ENCODE peak calls at places on chromosomes 3 and 15, in nine cellular contexts. One of them, this sample, is unnamed.

GRCh38 chr3:39502838-39503145 is 35.3 kb downstream of the MOBP start:
- DNase-seq in AG04450: no peak
- DNase-seq in hepatocyte: no peak
- DNase-seq in K562: no peak
- DNase-seq in GM06990: no peak
- DNase-seq in H7: no peak
- DNase-seq in BJ: no peak
- DNase-seq in bronchial epithelial cell: peak; percentile 13
- DNase-seq in heart left ventricle: no peak
- DNase-seq in this sample: no peak

GRCh38 chr3:30752961-30753360 is 141.5 kb downstream of the GADL1 start:
- DNase-seq in AG04450: peak; percentile 36
- DNase-seq in BJ: no peak
- DNase-seq in hepatocyte: peak; percentile 53
- DNase-seq in GM06990: no peak
- DNase-seq in K562: no peak
- DNase-seq in H7: no peak
- DNase-seq in heart left ventricle: no peak
- DNase-seq in bronchial epithelial cell: peak; percentile 87
- DNase-seq in this sample: peak; percentile 86

GRCh38 chr3:127786358-127787070 is 35.8 kb downstream of the MGLL start:
- DNase-seq in heart left ventricle: peak; percentile 93
- DNase-seq in K562: no peak
- DNase-seq in AG04450: peak; percentile 43
- DNase-seq in H7: no peak
- DNase-seq in BJ: peak; percentile 55
- DNase-seq in hepatocyte: peak; percentile 76
- DNase-seq in bronchial epithelial cell: no peak
- DNase-seq in GM06990: no peak
- DNase-seq in this sample: peak; percentile 45

GRCh38 chr15:99454941-99455795 is 110.6 kb upstream of the MEF2A start:
- DNase-seq in AG04450: peak; percentile 92
- DNase-seq in bronchial epithelial cell: peak; percentile 94
- DNase-seq in heart left ventricle: peak; percentile 97
- DNase-seq in K562: peak; percentile 57
- DNase-seq in H7: peak; percentile 42
- DNase-seq in BJ: peak; percentile 77
- DNase-seq in GM06990: no peak
- DNase-seq in hepatocyte: peak; percentile 91
- DNase-seq in this sample: peak; percentile 95

GRCh38 chr15:31235298-31236183 is 91.1 kb upstream of the KLF13 start:
- DNase-seq in BJ: no peak
- DNase-seq in bronchial epithelial cell: no peak
- DNase-seq in AG04450: no peak
- DNase-seq in heart left ventricle: peak; percentile 88
- DNase-seq in H7: no peak
- DNase-seq in GM06990: no peak
- DNase-seq in K562: peak; percentile 8
- DNase-seq in hepatocyte: peak; percentile 72
- DNase-seq in this sample: peak; percentile 18

GRCh38 chr15:82709421-82710207 is at the start of gene AP3B2:
- DNase-seq in bronchial epithelial cell: peak; percentile 58
- DNase-seq in heart left ventricle: peak; percentile 73
- DNase-seq in BJ: no peak
- DNase-seq in K562: peak; percentile 82
- DNase-seq in AG04450: no peak
- DNase-seq in GM06990: peak; percentile 84
- DNase-seq in hepatocyte: peak; percentile 90
- DNase-seq in H7: peak; percentile 97
- DNase-seq in this sample: peak; percentile 88

GRCh38 chr3:151477596-151478375 is 16.9 kb upstream of the IGSF10 start:
- DNase-seq in BJ: no peak
- DNase-seq in heart left ventricle: no peak
- DNase-seq in hepatocyte: no peak
- DNase-seq in K562: no peak
- DNase-seq in AG04450: no peak
- DNase-seq in H7: no peak
- DNase-seq in GM06990: no peak
- DNase-seq in bronchial epithelial cell: no peak
- DNase-seq in this sample: no peak

GRCh38 chr3:143825513-143825912 is 22.8 kb downstream of the SLC9A9 start:
- DNase-seq in GM06990: peak; percentile 61
- DNase-seq in AG04450: no peak
- DNase-seq in heart left ventricle: no peak
- DNase-seq in hepatocyte: no peak
- DNase-seq in K562: no peak
- DNase-seq in H7: no peak
- DNase-seq in bronchial epithelial cell: no peak
- DNase-seq in BJ: no peak
- DNase-seq in this sample: no peak

DNA sequence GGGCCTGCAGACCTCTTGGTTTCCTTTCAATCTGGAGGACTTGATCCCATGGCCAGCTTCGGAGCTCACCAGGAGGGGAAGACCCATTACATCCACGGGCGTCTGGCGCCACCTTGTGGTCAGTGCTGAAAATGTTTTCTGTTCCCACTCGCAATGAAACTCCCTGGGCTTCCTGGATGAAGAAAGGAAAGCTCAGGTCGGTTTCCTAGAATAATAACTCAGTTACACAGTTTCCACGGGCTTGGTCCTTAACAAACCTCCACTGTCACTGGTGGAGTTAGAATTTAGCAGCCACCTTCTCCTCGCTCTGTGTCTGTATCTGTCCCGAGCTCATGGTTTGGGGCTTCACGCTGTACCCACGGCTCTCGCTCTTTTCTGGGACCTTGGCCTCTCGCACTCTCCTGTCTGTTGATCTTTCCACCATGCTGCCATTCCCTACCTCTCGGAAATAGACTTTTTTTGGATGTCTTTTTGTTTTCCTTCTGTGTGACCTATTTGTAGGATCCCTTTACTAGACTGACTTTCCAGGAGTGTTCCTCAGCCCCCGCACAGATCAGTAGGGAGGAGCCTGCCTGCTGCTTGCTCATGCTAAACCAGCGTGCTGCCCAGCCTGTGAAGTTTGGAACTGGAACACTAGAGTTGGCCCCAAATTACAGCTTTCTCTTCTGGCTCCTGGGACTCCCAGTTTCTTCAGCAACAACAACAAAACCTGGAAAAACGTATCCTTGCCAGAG is 56.3 kb downstream of the IL20RB start:
- DNase-seq in heart left ventricle: peak; percentile 92
- DNase-seq in hepatocyte: peak; percentile 93
- DNase-seq in GM06990: peak; percentile 50
- DNase-seq in K562: peak; percentile 88
- DNase-seq in H7: peak; percentile 86
- DNase-seq in BJ: no peak
- DNase-seq in bronchial epithelial cell: peak; percentile 72
- DNase-seq in AG04450: peak; percentile 74
- DNase-seq in this sample: peak; percentile 95
- H3K4me3 ChIP-seq in heart left ventricle: peak overlapping the region; percentile 42
- H3K4me3 ChIP-seq in hepatocyte: peak overlapping the region; percentile 9
- H3K4me3 ChIP-seq in GM06990: peak overlapping the region; percentile 59
- H3K4me3 ChIP-seq in K562: peak overlapping the region; percentile 36
- H3K4me3 ChIP-seq in H7: peak overlapping the region; percentile 10
- H3K4me3 ChIP-seq in BJ: peak overlapping the region; percentile 38
- H3K4me3 ChIP-seq in bronchial epithelial cell: peak overlapping the region; percentile 25
- H3K4me3 ChIP-seq in AG04450: peak overlapping the region; percentile 56
- H3K4me3 ChIP-seq in this sample: peak overlapping the region; percentile 85

GRCh38 chr15:89103481-89104171 is 15.4 kb downstream of the ABHD2 start:
- DNase-seq in BJ: no peak
- DNase-seq in hepatocyte: no peak
- DNase-seq in heart left ventricle: no peak
- DNase-seq in bronchial epithelial cell: no peak
- DNase-seq in GM06990: no peak
- DNase-seq in K562: no peak
- DNase-seq in H7: no peak
- DNase-seq in AG04450: no peak
- DNase-seq in this sample: no peak
- H3K27me3 ChIP-seq in BJ: no peaks in the 10 kb centered on the region
- H3K27me3 ChIP-seq in hepatocyte: no peaks in the 10 kb centered on the region
- H3K27me3 ChIP-seq in heart left ventricle: no peaks in the 10 kb centered on the region
- H3K27me3 ChIP-seq in bronchial epithelial cell: no peaks in the 10 kb centered on the region
- H3K27me3 ChIP-seq in GM06990: no peaks in the 10 kb centered on the region
- H3K27me3 ChIP-seq in K562: no peaks in the 10 kb centered on the region
- H3K27me3 ChIP-seq in H7: no peaks in the 10 kb centered on the region
- H3K27me3 ChIP-seq in AG04450: no peaks in the 10 kb centered on the region
- H3K27me3 ChIP-seq in this sample: no peaks in the 10 kb centered on the region

GRCh38 chr15:68572921-68573320 is 5.9 kb upstream of the CORO2B start:
- DNase-seq in H7: no peak
- DNase-seq in K562: no peak
- DNase-seq in AG04450: no peak
- DNase-seq in bronchial epithelial cell: no peak
- DNase-seq in GM06990: no peak
- DNase-seq in BJ: no peak
- DNase-seq in heart left ventricle: no peak
- DNase-seq in hepatocyte: no peak
- DNase-seq in this sample: no peak

GRCh38 chr15:68574051-68574450 is 4.7 kb upstream of the CORO2B start:
- DNase-seq in heart left ventricle: no peak
- DNase-seq in AG04450: no peak
- DNase-seq in hepatocyte: no peak
- DNase-seq in H7: no peak
- DNase-seq in BJ: no peak
- DNase-seq in K562: no peak
- DNase-seq in GM06990: no peak
- DNase-seq in bronchial epithelial cell: no peak
- DNase-seq in this sample: no peak

GRCh38 chr15:68570974-68571373 is 7.8 kb upstream of the CORO2B start:
- DNase-seq in K562: no peak
- DNase-seq in heart left ventricle: no peak
- DNase-seq in AG04450: no peak
- DNase-seq in bronchial epithelial cell: no peak
- DNase-seq in GM06990: no peak
- DNase-seq in H7: no peak
- DNase-seq in BJ: no peak
- DNase-seq in hepatocyte: no peak
- DNase-seq in this sample: no peak

GRCh38 chr15:68574629-68575028 is 4.2 kb upstream of the CORO2B start:
- DNase-seq in K562: no peak
- DNase-seq in GM06990: no peak
- DNase-seq in bronchial epithelial cell: no peak
- DNase-seq in hepatocyte: no peak
- DNase-seq in AG04450: no peak
- DNase-seq in heart left ventricle: no peak
- DNase-seq in H7: no peak
- DNase-seq in BJ: no peak
- DNase-seq in this sample: no peak

DNA sequence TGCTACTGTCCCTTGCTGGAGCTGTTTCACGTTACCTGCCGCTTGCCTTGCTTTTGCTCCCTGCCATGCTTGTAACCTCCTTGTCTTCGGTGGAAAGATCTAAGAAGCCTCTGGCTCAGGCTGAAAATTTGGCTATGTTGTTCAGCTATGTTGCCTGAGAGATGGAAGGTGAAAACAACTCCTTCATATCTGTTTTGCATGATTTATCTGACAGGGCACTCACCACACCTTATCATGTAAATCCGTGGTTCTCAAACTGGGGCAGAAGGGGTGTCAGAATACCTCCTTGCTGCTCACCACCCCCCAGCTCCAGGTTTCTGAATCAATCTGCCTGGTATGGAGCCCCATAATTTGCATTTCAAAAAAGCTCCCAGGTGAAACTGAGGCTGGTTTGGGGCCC is 6.5 kb upstream of the CORO2B start:
- DNase-seq in AG04450: no peak
- DNase-seq in heart left ventricle: no peak
- DNase-seq in K562: no peak
- DNase-seq in GM06990: no peak
- DNase-seq in H7: no peak
- DNase-seq in BJ: no peak
- DNase-seq in bronchial epithelial cell: no peak
- DNase-seq in hepatocyte: no peak
- DNase-seq in this sample: no peak
- H3K4me3 ChIP-seq in AG04450: no peak overlapping the region
- H3K4me3 ChIP-seq in heart left ventricle: no peak overlapping the region
- H3K4me3 ChIP-seq in K562: no peak overlapping the region
- H3K4me3 ChIP-seq in GM06990: no peak overlapping the region
- H3K4me3 ChIP-seq in H7: no peak overlapping the region
- H3K4me3 ChIP-seq in BJ: no peak overlapping the region
- H3K4me3 ChIP-seq in bronchial epithelial cell: no peak overlapping the region
- H3K4me3 ChIP-seq in hepatocyte: no peak overlapping the region
- H3K4me3 ChIP-seq in this sample: no peak overlapping the region

GRCh38 chr3:129978123-129978522 is 3.6 kb downstream of the TRH start:
- DNase-seq in bronchial epithelial cell: no peak
- DNase-seq in BJ: no peak
- DNase-seq in heart left ventricle: no peak
- DNase-seq in K562: no peak
- DNase-seq in H7: no peak
- DNase-seq in GM06990: no peak
- DNase-seq in AG04450: no peak
- DNase-seq in hepatocyte: no peak
- DNase-seq in this sample: no peak
- H3K27me3 ChIP-seq in bronchial epithelial cell: peaks cover 24% of the 10 kb centered on the region
- H3K27me3 ChIP-seq in BJ: peaks cover 52% of the 10 kb centered on the region
- H3K27me3 ChIP-seq in heart left ventricle: peaks cover 56% of the 10 kb centered on the region
- H3K27me3 ChIP-seq in K562: peaks cover 14% of the 10 kb centered on the region
- H3K27me3 ChIP-seq in H7: peaks cover 62% of the 10 kb centered on the region
- H3K27me3 ChIP-seq in GM06990: peaks cover 4% of the 10 kb centered on the region
- H3K27me3 ChIP-seq in AG04450: peaks cover 65% of the 10 kb centered on the region
- H3K27me3 ChIP-seq in hepatocyte: peaks cover 72% of the 10 kb centered on the region
- H3K27me3 ChIP-seq in this sample: peaks cover 68% of the 10 kb centered on the region

GRCh38 chr15:78168591-78168990 is 19.4 kb downstream of the IDH3A start:
- DNase-seq in GM06990: no peak
- DNase-seq in hepatocyte: no peak
- DNase-seq in H7: no peak
- DNase-seq in heart left ventricle: no peak
- DNase-seq in K562: no peak
- DNase-seq in bronchial epithelial cell: no peak
- DNase-seq in AG04450: no peak
- DNase-seq in BJ: no peak
- DNase-seq in this sample: no peak

GRCh38 chr15:78164010-78164409 is 14.8 kb downstream of the IDH3A start:
- DNase-seq in heart left ventricle: no peak
- DNase-seq in AG04450: no peak
- DNase-seq in K562: no peak
- DNase-seq in bronchial epithelial cell: no peak
- DNase-seq in hepatocyte: no peak
- DNase-seq in H7: no peak
- DNase-seq in GM06990: no peak
- DNase-seq in BJ: no peak
- DNase-seq in this sample: no peak

GRCh38 chr15:78171864-78172472 is 22.8 kb downstream of the IDH3A start:
- DNase-seq in K562: no peak
- DNase-seq in GM06990: no peak
- DNase-seq in hepatocyte: no peak
- DNase-seq in BJ: no peak
- DNase-seq in H7: no peak
- DNase-seq in bronchial epithelial cell: no peak
- DNase-seq in heart left ventricle: no peak
- DNase-seq in AG04450: no peak
- DNase-seq in this sample: no peak

GRCh38 chr15:78170848-78171773 is 21.9 kb downstream of the IDH3A start:
- DNase-seq in heart left ventricle: no peak
- DNase-seq in K562: no peak
- DNase-seq in bronchial epithelial cell: no peak
- DNase-seq in H7: no peak
- DNase-seq in BJ: no peak
- DNase-seq in hepatocyte: no peak
- DNase-seq in AG04450: no peak
- DNase-seq in GM06990: peak; percentile 67
- DNase-seq in this sample: no peak

GRCh38 chr15:78167227-78167888 is 18.2 kb downstream of the IDH3A start:
- DNase-seq in GM06990: no peak
- DNase-seq in BJ: no peak
- DNase-seq in bronchial epithelial cell: no peak
- DNase-seq in H7: no peak
- DNase-seq in heart left ventricle: no peak
- DNase-seq in hepatocyte: no peak
- DNase-seq in AG04450: no peak
- DNase-seq in K562: no peak
- DNase-seq in this sample: no peak
- H3K4me3 ChIP-seq in GM06990: no peak overlapping the region
- H3K4me3 ChIP-seq in BJ: no peak overlapping the region
- H3K4me3 ChIP-seq in bronchial epithelial cell: no peak overlapping the region
- H3K4me3 ChIP-seq in H7: no peak overlapping the region
- H3K4me3 ChIP-seq in heart left ventricle: no peak overlapping the region
- H3K4me3 ChIP-seq in hepatocyte: no peak overlapping the region
- H3K4me3 ChIP-seq in AG04450: no peak overlapping the region
- H3K4me3 ChIP-seq in K562: no peak overlapping the region
- H3K4me3 ChIP-seq in this sample: no peak overlapping the region

This sample was measured in adipocyte.